ENCODE peak calls at places on chromosomes 2 and 18, in four cellular contexts. R, X, V and N are unnamed samples.

GRCh38 chr2:150339951-150340350 is 147.5 kb downstream of the RND3 start:
- DNase-seq in V (peak), R (peak), X (peak), N (peak)

GRCh38 chr2:74199871-74200305 is 1.5 kb downstream of the MTHFD2 start:
- DNase-seq in V (no peak), R (peak), X (no peak), N (peak)

GRCh38 chr18:10057808-10058791 is 144.3 kb downstream of the VAPA start:
- DNase-seq in V (peak), R (peak), X (no peak), N (peak)

GRCh38 chr2:158491072-158491471 is 34.3 kb downstream of the PKP4 start:
- DNase-seq in X (no peak), R (no peak), V (no peak), N (no peak)

GRCh38 chr2:119263656-119264055 is 40.0 kb downstream of the STEAP3 start:
- DNase-seq in X (no peak), V (no peak), R (no peak), N (no peak)

GRCh38 chr2:19868705-19869550 is 32.9 kb downstream of the TTC32 start:
- DNase-seq in R (peak), X (peak), V (peak), N (peak)

GRCh38 chr2:10269711-10270610 is 32.7 kb upstream of the HPCAL1 start:
- DNase-seq in R (no peak), X (no peak), V (no peak), N (no peak)

GRCh38 chr2:18966131-18966530 is 376.8 kb upstream of the NT5C1B start:
- DNase-seq in R (peak), X (no peak), V (no peak), N (peak)

GRCh38 chr18:8949206-8949605 is 153.3 kb upstream of the NDUFV2 start:
- DNase-seq in R (peak), V (peak), X (peak), N (peak)

GRCh38 chr2:156465573-156465972 is 29.4 kb downstream of the GPD2 start:
- DNase-seq in V (peak), X (no peak), R (no peak), N (no peak)

GRCh38 chr2:240857039-240858008 is 11.3 kb upstream of the AGXT start:
- DNase-seq in V (no peak), R (no peak), X (peak), N (no peak)

GRCh38 chr2:205775091-205775876 is 93.0 kb downstream of the NRP2 start:
- DNase-seq in X (peak), V (peak), R (no peak), N (peak)

GRCh38 chr2:10519067-10519740 is 71.1 kb upstream of the ODC1 start:
- DNase-seq in V (no peak), X (no peak), R (no peak), N (no peak)

GRCh38 chr2:23324281-23324680 is 60.7 kb upstream of the KLHL29 start:
- DNase-seq in X (peak), R (no peak), V (no peak), N (no peak)

GRCh38 chr2:32712870-32713269 is 85.0 kb downstream of the TTC27 start:
- DNase-seq in V (peak), R (no peak), X (no peak), N (no peak)

GRCh38 chr2:112048887-112049286 is 6.2 kb upstream of the TMEM87B start:
- DNase-seq in X (peak), V (peak), R (peak), N (peak)

GRCh38 chr2:160091381-160091780 is 29.0 kb upstream of the PLA2R1 start:
- DNase-seq in R (peak), X (no peak), V (peak), N (peak)

GRCh38 chr2:45944075-45944474 is 292.6 kb downstream of the PRKCE start:
- DNase-seq in R (peak), V (peak), X (no peak), N (peak)

GRCh38 chr18:2903006-2903405 is 56.2 kb downstream of the EMILIN2 start:
- DNase-seq in R (peak), V (peak), X (no peak), N (peak)

GRCh38 chr18:25799221-25799620 is 291.2 kb downstream of the SS18 start:
- DNase-seq in R (no peak), V (peak), X (no peak), N (no peak)

GRCh38 chr2:149598014-149598395 is 10.4 kb upstream of the MMADHC start:
- DNase-seq in V (peak), R (peak), X (peak), N (no peak)

GRCh38 chr2:170159060-170159459 is 18.9 kb upstream of the MYO3B start:
- DNase-seq in R (no peak), X (no peak), V (no peak), N (no peak)

GRCh38 chr18:59006461-59007067 is 133.1 kb upstream of the SEC11C start:
- DNase-seq in V (peak), X (no peak), R (peak), N (no peak)

GRCh38 chr2:152558174-152559091 is 158.8 kb downstream of the PRPF40A start:
- DNase-seq in V (peak), X (peak), R (peak), N (peak)

GRCh38 chr18:49510393-49511115 is 23.5 kb upstream of the C18orf32 start:
- DNase-seq in R (peak), V (peak), X (peak), N (peak)

GRCh38 chr2:30691948-30692828 is 115.1 kb downstream of the CAPN13 start:
- DNase-seq in R (peak), X (no peak), V (no peak), N (peak)

GRCh38 chr2:230714122-230714453 is 1.4 kb downstream of the CAB39 start:
- DNase-seq in R (peak), X (peak), V (peak), N (peak)